ENCODE peak calls at places on chromosomes 12 and 14, in seven cellular contexts. One of them, this sample, is unnamed.

GRCh38 chr12:116434155-116435065 is 124.8 kb upstream of the MAP1LC3B2 start:
- DNase-seq in K562: peak
- DNase-seq in SK-N-SH: peak
- DNase-seq in HCT116: peak
- DNase-seq in H1: peak
- DNase-seq in GM12878: no peak
- DNase-seq in HepG2: no peak
- DNase-seq in this sample: peak

GRCh38 chr12:121628037-121628436 is 1.7 kb downstream of the ORAI1 start:
- DNase-seq in K562: peak
- DNase-seq in SK-N-SH: peak
- DNase-seq in HCT116: no peak
- DNase-seq in H1: no peak
- DNase-seq in GM12878: no peak
- DNase-seq in HepG2: no peak
- DNase-seq in this sample: no peak

GRCh38 chr12:109186993-109187653 is 70.7 kb downstream of the ACACB start:
- DNase-seq in K562: no peak
- DNase-seq in SK-N-SH: no peak
- DNase-seq in HCT116: no peak
- DNase-seq in H1: no peak
- DNase-seq in GM12878: no peak
- DNase-seq in HepG2: no peak
- DNase-seq in this sample: no peak

GRCh38 chr12:473863-474577 is 14.3 kb downstream of the B4GALNT3 start:
- DNase-seq in K562: no peak
- DNase-seq in SK-N-SH: no peak
- DNase-seq in HCT116: no peak
- DNase-seq in H1: no peak
- DNase-seq in GM12878: no peak
- DNase-seq in HepG2: no peak
- DNase-seq in this sample: no peak

GRCh38 chr14:87113286-87113685 is 879.7 kb downstream of the GALC start:
- DNase-seq in K562: no peak
- DNase-seq in SK-N-SH: no peak
- DNase-seq in HCT116: no peak
- DNase-seq in H1: no peak
- DNase-seq in GM12878: no peak
- DNase-seq in HepG2: no peak
- DNase-seq in this sample: no peak

GRCh38 chr12:108930756-108931155 is 50.9 kb downstream of the DAO start:
- DNase-seq in K562: no peak
- DNase-seq in SK-N-SH: no peak
- DNase-seq in HCT116: no peak
- DNase-seq in H1: no peak
- DNase-seq in GM12878: no peak
- DNase-seq in HepG2: no peak
- DNase-seq in this sample: no peak

GRCh38 chr12:54981796-54982195 is 2.8 kb downstream of the TESPA1 start:
- DNase-seq in K562: no peak
- DNase-seq in SK-N-SH: no peak
- DNase-seq in HCT116: no peak
- DNase-seq in H1: no peak
- DNase-seq in GM12878: no peak
- DNase-seq in HepG2: no peak
- DNase-seq in this sample: no peak

GRCh38 chr14:74649673-74650072 is 37.6 kb upstream of the LTBP2 start:
- DNase-seq in K562: no peak
- DNase-seq in SK-N-SH: no peak
- DNase-seq in HCT116: no peak
- DNase-seq in H1: no peak
- DNase-seq in GM12878: no peak
- DNase-seq in HepG2: no peak
- DNase-seq in this sample: no peak

GRCh38 chr12:13735756-13736155 is 245.6 kb downstream of the GRIN2B start:
- DNase-seq in K562: no peak
- DNase-seq in SK-N-SH: no peak
- DNase-seq in HCT116: no peak
- DNase-seq in H1: no peak
- DNase-seq in GM12878: no peak
- DNase-seq in HepG2: no peak
- DNase-seq in this sample: no peak

GRCh38 chr14:94021416-94022157 is 4.6 kb upstream of the OTUB2 start:
- DNase-seq in K562: no peak
- DNase-seq in SK-N-SH: no peak
- DNase-seq in HCT116: no peak
- DNase-seq in H1: no peak
- DNase-seq in GM12878: no peak
- DNase-seq in HepG2: peak
- DNase-seq in this sample: no peak
- TF ChIP-seq JUND in K562: no peak
- TF ChIP-seq JUND in SK-N-SH: no peak
- TF ChIP-seq JUND in HCT116: no peak
- TF ChIP-seq JUND in H1: no peak
- TF ChIP-seq JUND in GM12878: no peak
- TF ChIP-seq JUND in HepG2: no peak
- TF ChIP-seq JUND in this sample: no peak

DNA sequence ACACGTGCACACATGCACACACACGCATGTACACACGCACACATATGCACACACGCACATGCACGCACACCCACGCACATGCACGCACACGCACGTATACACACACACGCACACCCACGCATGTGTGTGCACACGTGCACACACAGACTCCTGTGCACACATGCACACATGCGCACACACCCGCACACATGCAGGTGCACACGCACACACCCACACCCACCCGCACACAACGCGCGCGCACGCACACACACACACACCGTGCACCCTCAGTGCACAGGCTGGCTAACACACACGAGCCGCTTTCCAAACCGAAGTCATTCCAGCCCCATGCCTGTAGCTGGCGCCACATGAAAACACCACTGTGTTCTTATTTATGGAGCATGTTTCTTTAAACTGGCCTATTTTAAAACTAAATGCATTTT is 45.3 kb downstream of the GALNT9 start:
- DNase-seq in K562: no peak
- DNase-seq in SK-N-SH: no peak
- DNase-seq in HCT116: no peak
- DNase-seq in H1: no peak
- DNase-seq in GM12878: no peak
- DNase-seq in HepG2: no peak
- DNase-seq in this sample: peak
- TF ChIP-seq JUND in K562: no peak
- TF ChIP-seq JUND in SK-N-SH: no peak
- TF ChIP-seq JUND in HCT116: no peak
- TF ChIP-seq JUND in H1: no peak
- TF ChIP-seq JUND in GM12878: no peak
- TF ChIP-seq JUND in HepG2: no peak
- TF ChIP-seq JUND in this sample: no peak

GRCh38 chr14:91252901-91253794 is 8.6 kb upstream of the GPR68 start:
- DNase-seq in K562: peak
- DNase-seq in SK-N-SH: peak
- DNase-seq in HCT116: no peak
- DNase-seq in H1: no peak
- DNase-seq in GM12878: no peak
- DNase-seq in HepG2: no peak
- DNase-seq in this sample: peak
- TF ChIP-seq JUND in K562: no peak
- TF ChIP-seq JUND in SK-N-SH: no peak
- TF ChIP-seq JUND in HCT116: no peak
- TF ChIP-seq JUND in H1: no peak
- TF ChIP-seq JUND in GM12878: no peak
- TF ChIP-seq JUND in HepG2: no peak
- TF ChIP-seq JUND in this sample: no peak

DNA sequence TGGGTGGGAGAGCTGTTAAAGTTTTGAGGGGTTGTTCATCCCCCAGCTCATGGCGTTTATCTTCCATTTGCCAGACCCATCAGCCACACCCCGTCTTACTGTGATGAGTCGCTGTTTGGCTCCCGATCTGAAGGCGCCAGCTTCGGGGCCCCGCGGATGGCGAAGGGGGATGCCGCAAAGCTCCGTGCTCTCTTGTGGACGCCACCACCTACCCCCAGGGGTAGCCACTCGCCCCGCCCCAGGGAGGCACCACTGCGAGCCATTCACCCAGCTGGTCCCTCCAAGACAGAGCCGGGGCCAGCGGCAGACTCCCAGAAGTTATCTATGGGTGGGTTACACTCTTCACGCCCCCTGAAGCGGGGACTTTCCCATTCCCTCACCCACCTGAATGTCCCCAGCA is 5.7 kb downstream of the RITA1 start:
- DNase-seq in K562: peak
- DNase-seq in SK-N-SH: no peak
- DNase-seq in HCT116: no peak
- DNase-seq in H1: no peak
- DNase-seq in GM12878: no peak
- DNase-seq in HepG2: no peak
- DNase-seq in this sample: no peak
- TF ChIP-seq JUND in K562: no peak
- TF ChIP-seq JUND in SK-N-SH: no peak
- TF ChIP-seq JUND in HCT116: no peak
- TF ChIP-seq JUND in H1: no peak
- TF ChIP-seq JUND in GM12878: no peak
- TF ChIP-seq JUND in HepG2: no peak
- TF ChIP-seq JUND in this sample: no peak